ENCODE peak calls at places on chromosome 18, in nine cellular contexts. T, A, L, B, G, F, M, R and U are unnamed samples. For H3K4me1, the result is how much of the 10 kb centered on the place peaks cover.

GRCh38 chr18:63887424-63887823 is at the start of gene SERPINB2:
- DNase-seq in T (no peak), A (peak), L (no peak), B (no peak), G (no peak), F (no peak), M (peak), R (no peak), U (no peak)

GRCh38 chr18:79720359-79720733 is 40.7 kb downstream of the CTDP1 start:
- DNase-seq in T (no peak), A (peak), L (no peak), B (no peak), G (no peak), F (no peak), M (no peak), R (no peak), U (no peak)

GRCh38 chr18:79868168-79868784 is 70.5 kb downstream of the KCNG2 start:
- DNase-seq in T (no peak), A (no peak), L (no peak), B (no peak), G (no peak), F (no peak), M (no peak), R (no peak), U (no peak)

GRCh38 chr18:3225588-3225987 is 5.8 kb upstream of the MYOM1 start:
- DNase-seq in T (no peak), A (no peak), L (no peak), B (no peak), G (no peak), F (no peak), M (no peak), R (no peak), U (no peak)

GRCh38 chr18:48996901-48997463 is 46.2 kb upstream of the SMAD7 start:
- DNase-seq in T (peak), A (peak), L (peak), B (no peak), G (no peak), F (no peak), M (peak), R (peak), U (no peak)

GRCh38 chr18:34709631-34710429 is at the start of gene DTNA:
- DNase-seq in T (peak), A (peak), L (no peak), B (peak), G (peak), F (no peak), M (peak), R (peak), U (no peak)

GRCh38 chr18:79866889-79867574 is 69.3 kb downstream of the KCNG2 start:
- DNase-seq in T (no peak), A (peak), L (no peak), B (no peak), G (no peak), F (no peak), M (peak), R (no peak), U (no peak)

GRCh38 chr18:35026407-35027061 is 14.7 kb upstream of the MAPRE2 start:
- DNase-seq in T (no peak), A (no peak), L (no peak), B (peak), G (peak), F (peak), M (no peak), R (peak), U (peak)

GRCh38 chr18:26874283-26874682 is 8.8 kb upstream of the AQP4 start:
- DNase-seq in T (no peak), A (no peak), L (no peak), B (no peak), G (no peak), F (no peak), M (no peak), R (no peak), U (no peak)

GRCh38 chr18:79940126-79940813 is 11.2 kb downstream of the SLC66A2 start:
- DNase-seq in T (no peak), A (no peak), L (no peak), B (no peak), G (no peak), F (no peak), M (no peak), R (no peak), U (no peak)

GRCh38 chr18:28408528-28408927 is 231.6 kb upstream of the CDH2 start:
- DNase-seq in T (no peak), A (no peak), L (no peak), B (no peak), G (no peak), F (no peak), M (no peak), R (no peak), U (no peak)

GRCh38 chr18:39599251-39599650 is 2033.7 kb upstream of the CELF4 start:
- DNase-seq in T (no peak), A (no peak), L (no peak), B (no peak), G (no peak), F (no peak), M (peak), R (no peak), U (no peak)

GRCh38 chr18:8800445-8800844 is 95.1 kb downstream of the MTCL1 start:
- DNase-seq in T (peak), A (peak), L (peak), B (peak), G (peak), F (no peak), M (peak), R (no peak), U (no peak)

GRCh38 chr18:26746284-26747130 is 119.0 kb downstream of the AQP4 start:
- DNase-seq in T (no peak), A (peak), L (no peak), B (no peak), G (no peak), F (no peak), M (peak), R (no peak), U (no peak)

GRCh38 chr18:3455938-3456685 is 6.1 kb downstream of the TGIF1 start:
- DNase-seq in T (peak), A (peak), L (no peak), B (no peak), G (peak), F (no peak), M (peak), R (no peak), U (no peak)

GRCh38 chr18:70363861-70364260 is 75.0 kb downstream of the SOCS6 start:
- DNase-seq in T (peak), A (peak), L (peak), B (no peak), G (no peak), F (no peak), M (peak), R (no peak), U (no peak)

GRCh38 chr18:44626807-44627206 is 53.9 kb upstream of the SETBP1 start:
- DNase-seq in T (peak), A (peak), L (no peak), B (no peak), G (no peak), F (no peak), M (peak), R (no peak), U (no peak)

GRCh38 chr18:73520229-73520628 is 627.4 kb downstream of the FBXO15 start:
- DNase-seq in T (peak), A (peak), L (no peak), B (peak), G (peak), F (no peak), M (no peak), R (peak), U (no peak)

GRCh38 chr18:179499-179898 is 21.1 kb downstream of the USP14 start:
- DNase-seq in T (no peak), A (no peak), L (no peak), B (no peak), G (no peak), F (no peak), M (no peak), R (no peak), U (no peak)

GRCh38 chr18:78814766-78815165 is 164.9 kb upstream of the SALL3 start:
- DNase-seq in T (no peak), A (no peak), L (no peak), B (no peak), G (no peak), F (no peak), M (no peak), R (no peak), U (no peak)

GRCh38 chr18:23334569-23334968 is 118.5 kb upstream of the RIOK3 start:
- DNase-seq in T (no peak), A (no peak), L (no peak), B (no peak), G (no peak), F (no peak), M (no peak), R (no peak), U (no peak)

GRCh38 chr18:5066380-5066977 is 130.6 kb downstream of the AKAIN1 start:
- DNase-seq in T (peak), A (no peak), L (no peak), B (peak), G (peak), F (no peak), M (no peak), R (peak), U (peak)

GRCh38 chr18:42187611-42188378 is 232.8 kb downstream of the PIK3C3 start:
- DNase-seq in T (no peak), A (no peak), L (no peak), B (no peak), G (no peak), F (no peak), M (no peak), R (no peak), U (no peak)
- TF ChIP-seq EZH2phosphoT487 in T (no peak), A (no peak), L (no peak), B (no peak), G (no peak), F (no peak), M (no peak), R (no peak), U (no peak)

DNA sequence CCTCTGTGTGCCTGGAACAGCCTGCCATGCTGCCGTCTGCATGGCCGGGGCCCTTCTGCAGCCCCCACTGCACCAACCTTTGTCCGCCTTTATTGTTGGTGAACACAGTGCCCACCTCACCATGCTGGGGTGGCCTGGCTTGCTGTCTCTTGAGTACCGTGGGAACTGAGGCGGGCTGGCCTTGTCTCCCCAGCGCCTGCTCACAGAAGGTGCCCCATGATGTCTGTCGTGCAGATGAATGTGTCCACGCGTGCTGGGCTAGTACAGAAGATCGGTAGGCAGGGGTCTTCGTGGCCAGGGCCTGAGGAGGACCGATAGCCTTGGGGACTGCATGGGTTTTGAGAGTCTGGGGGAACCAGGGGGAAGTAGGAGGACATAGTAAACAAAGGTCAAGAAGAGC is 242.4 kb downstream of the LDLRAD4 start:
- DNase-seq in T (no peak), A (no peak), L (no peak), B (no peak), G (no peak), F (no peak), M (no peak), R (no peak), U (no peak)
- H3K4me1 ChIP-seq in T (under half), A (under half), L (under half), B (under half), G (under half), F (under half), M (under half), R (under half), U (under half)

GRCh38 chr18:62236252-62236651 is 49.2 kb downstream of the RELCH start:
- DNase-seq in T (no peak), A (no peak), L (no peak), B (no peak), G (no peak), F (no peak), M (no peak), R (no peak), U (no peak)
- TF ChIP-seq EZH2phosphoT487 in T (no peak), A (no peak), L (no peak), B (no peak), G (no peak), F (no peak), M (no peak), R (no peak), U (no peak)

GRCh38 chr18:45782662-45783061 is 42.8 kb upstream of the SIGLEC15 start:
- DNase-seq in T (no peak), A (no peak), L (no peak), B (no peak), G (no peak), F (no peak), M (no peak), R (no peak), U (no peak)
- H3K4me1 ChIP-seq in T (under half), A (half or more), L (under half), B (under half), G (under half), F (under half), M (under half), R (under half), U (under half)

GRCh38 chr18:62396967-62397366 is 71.9 kb downstream of the TNFRSF11A start:
- DNase-seq in T (no peak), A (no peak), L (no peak), B (no peak), G (no peak), F (no peak), M (no peak), R (no peak), U (no peak)

GRCh38 chr18:62389761-62390481 is 64.8 kb downstream of the TNFRSF11A start:
- DNase-seq in T (peak), A (no peak), L (no peak), B (no peak), G (no peak), F (no peak), M (peak), R (no peak), U (no peak)

GRCh38 chr18:62398291-62398690 is 73.2 kb downstream of the TNFRSF11A start:
- DNase-seq in T (no peak), A (no peak), L (no peak), B (no peak), G (no peak), F (no peak), M (no peak), R (no peak), U (no peak)

GRCh38 chr18:62396381-62396780 is 71.3 kb downstream of the TNFRSF11A start:
- DNase-seq in T (no peak), A (peak), L (no peak), B (no peak), G (no peak), F (no peak), M (peak), R (no peak), U (no peak)

GRCh38 chr18:62394001-62394763 is 69.1 kb downstream of the TNFRSF11A start:
- DNase-seq in T (no peak), A (no peak), L (no peak), B (no peak), G (no peak), F (no peak), M (no peak), R (no peak), U (no peak)
- TF ChIP-seq EZH2phosphoT487 in T (no peak), A (no peak), L (no peak), B (no peak), G (no peak), F (no peak), M (no peak), R (no peak), U (no peak)

GRCh38 chr18:58544616-58545337 is 84.1 kb downstream of the ALPK2 start:
- DNase-seq in T (no peak), A (no peak), L (no peak), B (no peak), G (no peak), F (no peak), M (no peak), R (no peak), U (no peak)
- H3K4me1 ChIP-seq in T (under half), A (under half), L (half or more), B (under half), G (under half), F (under half), M (half or more), R (under half), U (under half)

GRCh38 chr18:2139676-2140075 is 431.6 kb downstream of the METTL4 start:
- DNase-seq in T (no peak), A (peak), L (no peak), B (no peak), G (no peak), F (no peak), M (peak), R (no peak), U (no peak)
- TF ChIP-seq EZH2phosphoT487 in T (no peak), A (no peak), L (no peak), B (no peak), G (no peak), F (no peak), M (no peak), R (no peak), U (no peak)